ENCODE peak calls at places on chromosomes 11 and 22, in eight cellular contexts. P is vagina, L is foreskin fibroblast, C is MM.1S, A is right lobe of liver, H is transverse colon, J is mammary epithelial cell, Q is left ventricle myocardium inferior. Z is an unnamed sample.

GRCh38 chr11:33227578-33228261 is 29.5 kb upstream of the HIPK3 start:
- DNase-seq in P (no peak), L (peak), C (no peak), A (no peak), H (no peak), J (no peak), Q (no peak), Z (no peak)

GRCh38 chr11:32213223-32213622 is 122.3 kb downstream of the RCN1 start:
- DNase-seq in P (no peak), L (peak), C (no peak), A (no peak), H (no peak), J (peak), Q (no peak), Z (peak)

GRCh38 chr11:84963240-84963639 is 663.9 kb downstream of the DLG2 start:
- DNase-seq in P (no peak), L (no peak), C (no peak), A (no peak), H (no peak), J (no peak), Q (no peak), Z (no peak)

GRCh38 chr22:44371741-44372525 is 59.2 kb upstream of the SHISAL1 start:
- DNase-seq in P (no peak), L (no peak), C (no peak), A (peak), H (no peak), J (no peak), Q (peak), Z (no peak)

GRCh38 chr22:28976588-28976987 is 85.0 kb downstream of the C22orf31 start:
- DNase-seq in P (no peak), L (peak), C (no peak), A (no peak), H (no peak), J (peak), Q (no peak), Z (no peak)

GRCh38 chr11:11608783-11609232 is 13.0 kb downstream of the GALNT18 start:
- DNase-seq in P (no peak), L (peak), C (peak), A (no peak), H (no peak), J (peak), Q (no peak), Z (no peak)

GRCh38 chr22:36253523-36254490 is 874 bp downstream of the APOL1 start:
- DNase-seq in P (no peak), L (no peak), C (no peak), A (no peak), H (peak), J (no peak), Q (no peak), Z (no peak)

GRCh38 chr11:27934830-27935145 is 173.2 kb downstream of the KIF18A start:
- DNase-seq in P (no peak), L (peak), C (no peak), A (no peak), H (no peak), J (peak), Q (no peak), Z (peak)

GRCh38 chr22:23233746-23234408 is 53.6 kb downstream of the BCR start:
- DNase-seq in P (no peak), L (peak), C (no peak), A (no peak), H (no peak), J (no peak), Q (peak), Z (no peak)

GRCh38 chr11:112241486-112241885 is 15.3 kb downstream of the PTS start:
- DNase-seq in P (no peak), L (no peak), C (no peak), A (no peak), H (peak), J (no peak), Q (no peak), Z (peak)

GRCh38 chr22:44932493-44932892 is 77.3 kb downstream of the PHF21B start:
- DNase-seq in P (no peak), L (no peak), C (no peak), A (no peak), H (no peak), J (no peak), Q (no peak), Z (no peak)

GRCh38 chr22:21961886-21962654 is 9.4 kb upstream of the PPM1F start:
- DNase-seq in P (no peak), L (peak), C (no peak), A (peak), H (no peak), J (peak), Q (no peak), Z (no peak)

GRCh38 chr11:7016011-7016410 is 4.1 kb downstream of the ZNF214 start:
- DNase-seq in P (no peak), L (no peak), C (no peak), A (no peak), H (no peak), J (peak), Q (no peak), Z (no peak)

GRCh38 chr22:22578702-22579424 is 19.8 kb upstream of the PRAME start:
- DNase-seq in P (no peak), L (peak), C (no peak), A (no peak), H (no peak), J (no peak), Q (peak), Z (no peak)

GRCh38 chr11:10892250-10892649 is 34.4 kb upstream of the ZBED5 start:
- DNase-seq in P (no peak), L (no peak), C (no peak), A (no peak), H (no peak), J (no peak), Q (no peak), Z (no peak)

GRCh38 chr22:23216331-23217170 is 36.2 kb downstream of the BCR start:
- DNase-seq in P (no peak), L (no peak), C (no peak), A (peak), H (no peak), J (no peak), Q (no peak), Z (no peak)

GRCh38 chr11:68064876-68065275 is 26.1 kb downstream of the TCIRG1 start:
- DNase-seq in P (no peak), L (no peak), C (no peak), A (no peak), H (no peak), J (no peak), Q (no peak), Z (no peak)

GRCh38 chr11:75313457-75314272 is 37.8 kb downstream of the ARRB1 start:
- DNase-seq in P (no peak), L (peak), C (no peak), A (peak), H (no peak), J (no peak), Q (peak), Z (no peak)

GRCh38 chr11:75716659-75717058 is 979 bp upstream of the MOGAT2 start:
- DNase-seq in P (no peak), L (no peak), C (no peak), A (no peak), H (no peak), J (no peak), Q (no peak), Z (no peak)

GRCh38 chr11:66002648-66003225 is 434 bp downstream of the BANF1 start:
- DNase-seq in P (peak), L (peak), C (peak), A (peak), H (peak), J (no peak), Q (peak), Z (peak)

GRCh38 chr11:65718964-65719492 is 1.6 kb downstream of the RNASEH2C start:
- DNase-seq in P (no peak), L (peak), C (no peak), A (peak), H (no peak), J (peak), Q (no peak), Z (no peak)

GRCh38 chr22:39422721-39423120 is 23.1 kb downstream of the TAB1 start:
- DNase-seq in P (no peak), L (no peak), C (no peak), A (no peak), H (no peak), J (no peak), Q (no peak), Z (no peak)

GRCh38 chr11:44622721-44623258 is 57.3 kb downstream of the CD82 start:
- DNase-seq in P (no peak), L (no peak), C (no peak), A (no peak), H (no peak), J (no peak), Q (no peak), Z (no peak)

GRCh38 chr22:31278643-31279326 is 13.5 kb downstream of the PIK3IP1 start:
- DNase-seq in P (no peak), L (no peak), C (no peak), A (peak), H (no peak), J (no peak), Q (no peak), Z (no peak)

GRCh38 chr11:77278595-77279506 is 22.6 kb downstream of the GDPD4 start:
- DNase-seq in P (no peak), L (peak), C (no peak), A (no peak), H (no peak), J (peak), Q (no peak), Z (no peak)

GRCh38 chr11:11640996-11641395 is 19.2 kb upstream of the GALNT18 start:
- DNase-seq in P (no peak), L (no peak), C (no peak), A (no peak), H (no peak), J (no peak), Q (no peak), Z (no peak)

GRCh38 chr11:12815150-12815523 is 140.9 kb downstream of the TEAD1 start:
- DNase-seq in P (no peak), L (no peak), C (no peak), A (no peak), H (no peak), J (no peak), Q (no peak), Z (no peak)
- H3K4me3 ChIP-seq in P (peak), L (peak), C (peak), A (no peak), H (no peak), J (no peak), Q (peak), Z (no peak)

GRCh38 chr11:14288189-14288935 is 70.6 kb downstream of the RRAS2 start:
- DNase-seq in P (no peak), L (peak), C (peak), A (no peak), H (no peak), J (no peak), Q (no peak), Z (peak)

DNA sequence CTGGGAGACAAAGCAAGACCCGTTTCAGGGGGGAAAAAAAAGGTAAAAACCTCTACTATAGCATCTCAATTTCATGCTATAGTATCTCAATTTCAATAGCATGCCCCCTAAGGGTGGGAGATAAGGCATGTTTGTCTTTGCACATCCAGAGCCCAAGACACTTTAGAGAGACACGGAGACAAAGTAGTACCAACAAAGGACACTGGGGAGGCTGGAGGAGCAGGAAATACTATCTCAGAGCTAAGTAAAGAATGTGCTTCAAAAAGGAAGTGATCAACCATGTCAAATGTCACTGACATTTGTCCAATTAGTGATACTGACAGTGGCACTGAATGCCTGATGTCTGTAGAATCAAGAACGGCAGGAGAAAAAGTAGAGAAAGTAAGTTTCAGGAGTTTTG is 68.6 kb downstream of the RRAS2 start:
- DNase-seq in P (no peak), L (no peak), C (no peak), A (no peak), H (no peak), J (no peak), Q (no peak), Z (no peak)
- TF ChIP-seq CTCF in P (no peak), L (no peak), C (no peak), A (no peak), H (no peak), J (no peak), Q (no peak), Z (no peak)

GRCh38 chr11:4484310-4484709 is 1.9 kb downstream of the OR52K1 start:
- DNase-seq in P (no peak), L (no peak), C (no peak), A (no peak), H (no peak), J (peak), Q (no peak), Z (no peak)

GRCh38 chr11:4479676-4480075 is 2.8 kb upstream of the OR52K1 start:
- DNase-seq in P (no peak), L (no peak), C (no peak), A (no peak), H (no peak), J (peak), Q (no peak), Z (no peak)

GRCh38 chr11:4482445-4482844 is at the start of gene OR52K1:
- DNase-seq in P (no peak), L (no peak), C (no peak), A (no peak), H (no peak), J (no peak), Q (no peak), Z (no peak)

DNA sequence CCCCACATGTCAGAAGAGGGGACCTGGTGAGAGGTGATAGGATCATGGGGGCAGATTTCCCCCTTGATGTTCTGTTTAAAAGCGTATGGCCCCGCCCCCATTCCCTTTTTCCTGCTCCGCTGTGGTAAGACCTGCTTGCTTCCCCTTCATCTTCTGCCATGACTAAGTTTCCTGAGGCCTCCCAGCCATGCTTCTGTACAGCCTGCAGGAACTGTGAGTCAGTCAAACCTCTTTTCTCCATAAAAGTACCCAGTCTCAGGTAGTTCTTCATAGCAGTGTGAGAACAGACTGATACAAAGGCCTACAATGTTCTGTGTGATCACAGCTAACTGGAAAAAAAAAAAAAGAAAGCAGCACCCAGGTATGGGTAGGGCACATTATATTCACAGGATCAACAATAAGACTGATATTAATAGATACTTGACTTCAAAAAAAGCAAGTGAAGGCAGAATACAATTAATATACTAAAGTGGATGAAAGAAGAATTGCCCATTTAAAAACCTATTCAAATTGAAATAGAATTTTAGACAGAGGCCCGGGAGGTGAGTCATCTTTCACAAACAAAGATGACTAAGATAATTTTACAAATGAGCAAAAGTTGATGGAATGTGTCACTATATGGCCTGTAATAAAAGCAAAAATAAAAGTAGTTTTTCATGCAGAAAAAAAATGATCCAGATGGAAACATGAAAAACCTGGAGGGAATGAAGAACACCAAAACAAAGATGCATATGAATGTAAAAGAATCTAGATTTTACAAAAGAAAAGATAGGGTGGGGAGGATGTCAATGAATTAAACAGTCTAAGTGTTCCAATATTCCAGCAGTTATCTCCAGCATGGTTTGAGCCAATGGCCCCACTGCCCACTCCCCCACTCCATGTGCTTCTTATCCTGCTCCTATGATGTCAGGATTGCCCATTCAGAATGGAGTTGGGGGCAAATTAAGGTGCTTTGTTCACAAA is 1.6 kb upstream of the OR52K1 start:
- DNase-seq in P (no peak), L (peak), C (no peak), A (no peak), H (no peak), J (peak), Q (no peak), Z (peak)
- H3K4me3 ChIP-seq in P (no peak), L (no peak), C (no peak), A (no peak), H (no peak), J (no peak), Q (no peak), Z (no peak)

DNA sequence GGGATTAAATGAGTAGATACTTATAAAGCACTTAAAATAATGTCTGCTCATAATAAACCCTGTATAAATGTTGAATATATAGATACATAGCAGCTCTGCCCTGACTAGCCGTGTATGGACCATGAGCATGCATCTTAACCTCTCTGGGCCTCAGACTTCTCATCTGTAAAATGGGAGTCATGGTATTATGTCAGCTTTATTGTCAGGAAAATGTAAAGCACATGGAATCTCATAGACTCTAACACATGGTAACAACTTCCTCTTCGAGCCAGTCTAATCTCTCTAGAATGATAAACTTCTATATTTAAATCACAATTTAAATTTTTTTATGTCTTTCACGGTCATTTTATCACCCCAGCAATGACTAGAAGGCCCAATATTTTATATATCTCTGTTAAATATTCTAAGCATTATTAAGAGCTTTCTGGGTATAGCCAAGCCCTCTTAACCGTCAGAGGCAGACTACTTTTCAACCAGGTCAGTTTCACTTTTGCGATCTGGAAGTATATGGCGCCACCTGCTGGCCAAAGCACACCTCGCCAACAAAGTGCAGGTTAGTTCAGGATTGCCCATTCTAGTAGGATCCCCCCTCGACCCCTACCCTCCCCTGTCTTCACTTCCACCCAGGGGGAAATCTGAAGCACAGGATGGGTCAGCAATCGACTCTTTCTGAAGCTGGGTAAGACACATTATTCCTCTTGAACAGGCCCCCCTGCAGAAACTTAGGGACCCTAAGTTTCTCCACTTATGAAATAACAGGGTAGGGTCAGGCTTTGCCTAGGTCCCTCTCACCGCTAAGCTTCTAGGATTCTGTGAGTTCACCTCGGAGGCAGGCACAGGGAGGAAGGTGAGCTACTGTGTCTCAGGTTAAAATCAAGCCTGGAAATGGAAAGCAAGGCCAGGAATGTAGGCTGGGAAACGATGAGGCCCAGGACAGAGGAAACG is 36.0 kb downstream of the KCNJ1 start:
- DNase-seq in P (no peak), L (peak), C (peak), A (peak), H (peak), J (peak), Q (peak), Z (peak)
- TF ChIP-seq CTCF in P (peak), L (peak), C (peak), A (peak), H (peak), J (peak), Q (peak), Z (peak)

Z was measured in astrocyte of the cerebellum.